ENCODE peak calls at places on chromosomes 6 and 20, in four cellular contexts. One of them, this sample, is unnamed.

GRCh38 chr6:105097288-105097687 is 82.5 kb downstream of the POPDC3 start:
- DNase-seq in hepatocyte: no peak
- DNase-seq in testis: no peak
- DNase-seq in heart left ventricle: no peak
- DNase-seq in this sample: no peak

GRCh38 chr6:133130863-133131262 is 110.3 kb upstream of the EYA4 start:
- DNase-seq in testis: peak; percentile 20
- DNase-seq in hepatocyte: peak; percentile 55
- DNase-seq in heart left ventricle: peak; percentile 84
- DNase-seq in this sample: no peak

GRCh38 chr6:124055986-124056385 is 252.3 kb downstream of the NKAIN2 start:
- DNase-seq in heart left ventricle: no peak
- DNase-seq in testis: no peak
- DNase-seq in hepatocyte: no peak
- DNase-seq in this sample: no peak

GRCh38 chr6:133359256-133359655 is 118.1 kb downstream of the EYA4 start:
- DNase-seq in heart left ventricle: no peak
- DNase-seq in testis: no peak
- DNase-seq in hepatocyte: no peak
- DNase-seq in this sample: no peak

GRCh38 chr6:137258170-137258569 is 39.0 kb upstream of the IFNGR1 start:
- DNase-seq in hepatocyte: no peak
- DNase-seq in testis: no peak
- DNase-seq in heart left ventricle: no peak
- DNase-seq in this sample: no peak

GRCh38 chr6:66930559-66931290 is 1223.7 kb upstream of the EYS start:
- DNase-seq in hepatocyte: no peak
- DNase-seq in heart left ventricle: no peak
- DNase-seq in testis: no peak
- DNase-seq in this sample: no peak

GRCh38 chr20:10387686-10388085 is 46.3 kb downstream of the MKKS start:
- DNase-seq in testis: no peak
- DNase-seq in heart left ventricle: no peak
- DNase-seq in hepatocyte: no peak
- DNase-seq in this sample: no peak

GRCh38 chr6:3023663-3024483 is 24.2 kb downstream of the NQO2 start:
- DNase-seq in heart left ventricle: peak; percentile 94
- DNase-seq in testis: peak; percentile 91
- DNase-seq in hepatocyte: peak; percentile 85
- DNase-seq in this sample: no peak

GRCh38 chr6:24802271-24803059 is 3.7 kb upstream of the ARMH2 start:
- DNase-seq in heart left ventricle: no peak
- DNase-seq in hepatocyte: no peak
- DNase-seq in testis: no peak
- DNase-seq in this sample: no peak

GRCh38 chr6:6712258-6712978 is 123.9 kb downstream of the LY86 start:
- DNase-seq in hepatocyte: peak; percentile 76
- DNase-seq in heart left ventricle: no peak
- DNase-seq in testis: no peak
- DNase-seq in this sample: no peak

GRCh38 chr20:55067158-55067825 is 591.9 kb downstream of the DOK5 start:
- DNase-seq in heart left ventricle: no peak
- DNase-seq in hepatocyte: no peak
- DNase-seq in testis: no peak
- DNase-seq in this sample: no peak

GRCh38 chr20:20440473-20440872 is 72.6 kb downstream of the INSM1 start:
- DNase-seq in hepatocyte: no peak
- DNase-seq in testis: no peak
- DNase-seq in heart left ventricle: no peak
- DNase-seq in this sample: no peak

GRCh38 chr6:31907158-31907813 is 5.4 kb upstream of the ZBTB12 start:
- DNase-seq in testis: peak; percentile 57
- DNase-seq in heart left ventricle: no peak
- DNase-seq in hepatocyte: no peak
- DNase-seq in this sample: no peak

GRCh38 chr6:100464910-100465700 is at the start of gene SIM1:
- DNase-seq in testis: peak; percentile 84
- DNase-seq in hepatocyte: peak; percentile 73
- DNase-seq in heart left ventricle: no peak
- DNase-seq in this sample: peak; percentile 93

GRCh38 chr6:28258877-28259777 is at the start of gene NKAPL:
- DNase-seq in heart left ventricle: peak; percentile 88
- DNase-seq in testis: peak; percentile 88
- DNase-seq in hepatocyte: no peak
- DNase-seq in this sample: no peak

GRCh38 chr6:160202411-160202810 is 56.2 kb downstream of the SLC22A2 start:
- DNase-seq in testis: no peak
- DNase-seq in heart left ventricle: no peak
- DNase-seq in hepatocyte: no peak
- DNase-seq in this sample: no peak

GRCh38 chr6:81859884-81860283 is 107.4 kb upstream of the TENT5A start:
- DNase-seq in testis: no peak
- DNase-seq in hepatocyte: no peak
- DNase-seq in heart left ventricle: peak; percentile 53
- DNase-seq in this sample: no peak

GRCh38 chr6:136989591-136990578 is 54.9 kb downstream of the IL20RA start:
- DNase-seq in heart left ventricle: peak; percentile 39
- DNase-seq in testis: peak; percentile 51
- DNase-seq in hepatocyte: peak; percentile 28
- DNase-seq in this sample: peak; percentile 65

GRCh38 chr6:116327803-116328527 is 42.8 kb upstream of the DSE start:
- DNase-seq in testis: no peak
- DNase-seq in hepatocyte: no peak
- DNase-seq in heart left ventricle: no peak
- DNase-seq in this sample: no peak

DNA sequence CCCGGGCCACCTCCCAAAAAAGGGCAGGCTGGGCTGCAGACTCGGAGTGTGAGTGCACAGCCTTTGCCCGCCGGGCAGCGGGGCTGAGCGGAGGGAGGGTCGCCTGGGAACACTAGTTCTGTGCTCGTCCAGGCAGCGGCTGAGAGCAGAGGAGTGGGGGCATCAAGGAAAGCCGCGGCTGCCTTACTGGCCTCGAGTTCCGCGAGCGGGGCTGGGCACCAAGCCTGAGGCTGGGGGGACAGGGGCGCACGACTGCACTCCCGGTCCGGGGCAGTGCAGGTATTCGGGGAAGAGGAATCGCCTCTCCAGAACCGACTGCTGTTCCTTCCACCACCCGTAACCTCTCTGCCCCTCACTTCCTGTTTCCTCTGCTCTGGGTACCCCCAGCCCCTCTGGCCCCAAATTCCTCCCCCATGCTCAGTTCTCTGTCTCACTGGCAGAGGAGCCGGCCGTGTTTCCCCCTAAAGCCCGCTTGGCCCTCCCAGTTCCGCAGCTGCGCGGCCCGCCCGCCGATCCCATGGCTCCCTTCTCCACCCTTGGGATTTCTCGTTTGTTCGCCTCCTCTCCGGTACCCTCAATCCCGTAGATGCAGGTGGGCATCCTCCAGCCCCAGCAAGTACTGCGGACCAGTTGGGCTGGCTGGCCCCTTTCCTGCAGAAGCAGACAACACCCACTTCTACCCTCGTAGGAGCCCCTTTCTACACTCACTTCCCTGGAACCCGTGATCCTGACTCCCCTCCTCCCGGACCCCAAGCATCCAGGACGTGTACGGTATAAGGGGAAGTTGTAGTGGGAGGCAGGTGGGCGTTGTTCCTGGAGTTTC is 5.1 kb downstream of the RING1 start:
- DNase-seq in testis: no peak
- DNase-seq in heart left ventricle: peak; percentile 49
- DNase-seq in hepatocyte: no peak
- DNase-seq in this sample: peak; percentile 50
- H3K27ac ChIP-seq in testis: no peak overlapping the region
- H3K27ac ChIP-seq in heart left ventricle: peak overlapping the region; percentile 18
- H3K27ac ChIP-seq in hepatocyte: peak overlapping the region; percentile 8
- H3K27ac ChIP-seq in this sample: no peak overlapping the region

GRCh38 chr20:44651507-44652373 is at the start of gene ADA:
- DNase-seq in testis: peak; percentile 64
- DNase-seq in heart left ventricle: peak; percentile 81
- DNase-seq in hepatocyte: peak; percentile 76
- DNase-seq in this sample: peak; percentile 54
- TF ChIP-seq CTCF in testis: no peak
- TF ChIP-seq CTCF in heart left ventricle: peak; percentile 6
- TF ChIP-seq CTCF in hepatocyte: no peak
- TF ChIP-seq CTCF in this sample: peak; percentile 3

DNA sequence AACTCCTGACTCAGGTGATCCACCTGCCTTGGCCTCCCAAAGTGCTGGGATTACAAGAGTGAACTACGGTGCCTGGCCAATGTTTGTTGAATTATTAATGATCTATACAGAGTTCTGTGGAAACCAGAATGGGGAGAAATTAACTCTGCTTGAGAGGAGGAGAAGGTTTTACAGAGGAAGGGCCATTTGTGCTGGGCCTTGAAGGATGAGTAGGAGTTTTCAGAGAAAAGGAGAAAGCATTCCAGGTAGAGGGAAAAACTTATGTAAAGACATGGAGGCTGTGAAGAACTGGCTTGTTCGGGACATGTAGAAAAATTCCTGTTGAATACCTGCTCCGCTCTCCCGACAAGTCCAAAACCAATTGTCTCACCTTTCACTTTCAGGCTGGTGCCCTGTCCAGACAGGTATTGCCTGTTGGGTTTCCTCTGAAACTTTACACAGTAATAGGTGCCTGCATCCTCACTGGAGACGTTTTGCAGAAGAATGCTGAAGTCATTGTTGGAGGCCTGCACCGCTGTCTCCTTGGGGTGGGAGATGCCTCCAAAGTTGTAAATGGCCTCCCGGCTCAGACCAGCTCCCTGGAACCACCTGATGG is 11.3 kb upstream of the NSFL1C start:
- DNase-seq in testis: no peak
- DNase-seq in hepatocyte: no peak
- DNase-seq in heart left ventricle: no peak
- DNase-seq in this sample: no peak
- H3K27ac ChIP-seq in testis: no peak overlapping the region
- H3K27ac ChIP-seq in hepatocyte: no peak overlapping the region
- H3K27ac ChIP-seq in heart left ventricle: no peak overlapping the region
- H3K27ac ChIP-seq in this sample: no peak overlapping the region

DNA sequence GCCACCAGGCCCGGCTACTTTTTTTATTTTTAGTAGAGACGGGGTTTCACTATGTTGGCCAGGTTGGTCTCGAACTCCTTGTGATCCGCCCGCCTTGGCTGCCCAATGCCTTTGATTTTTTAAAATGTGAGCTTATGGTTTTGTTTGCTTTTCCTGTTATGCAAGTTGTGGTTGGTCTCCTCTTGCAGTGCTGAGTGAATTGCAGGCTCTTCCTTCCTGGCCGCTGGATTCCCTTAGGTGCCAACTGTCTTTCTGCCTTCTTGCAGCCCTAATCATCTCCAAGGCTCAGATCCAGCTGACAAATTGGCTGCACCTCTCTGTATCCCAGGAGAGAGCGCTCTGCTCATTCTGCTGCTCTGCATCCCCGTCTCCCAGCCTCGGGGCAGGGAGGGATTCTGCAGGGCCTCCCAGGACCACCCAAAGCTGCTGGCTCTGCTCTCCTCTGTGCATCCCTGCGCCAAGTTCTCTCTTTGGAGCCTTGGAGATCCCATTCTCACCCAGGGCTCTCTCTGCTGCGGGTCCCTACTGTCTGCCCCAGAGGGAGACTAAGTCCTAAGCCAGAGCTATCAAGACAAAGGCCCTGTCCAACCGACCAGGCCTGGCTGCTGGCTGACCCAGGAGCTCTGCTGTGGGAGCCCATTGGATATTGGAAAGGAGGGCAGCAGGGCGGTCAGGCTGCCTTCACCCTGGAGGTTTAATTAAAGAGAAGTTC is 14.1 kb upstream of the EMILIN3 start:
- DNase-seq in heart left ventricle: no peak
- DNase-seq in hepatocyte: no peak
- DNase-seq in testis: no peak
- DNase-seq in this sample: no peak
- TF ChIP-seq CTCF in heart left ventricle: no peak
- TF ChIP-seq CTCF in hepatocyte: no peak
- TF ChIP-seq CTCF in testis: no peak
- TF ChIP-seq CTCF in this sample: peak; percentile 17